ENCODE peak calls at places on chromosomes 12 and 14, in five cellular contexts. One of them, this sample, is unnamed.

GRCh38 chr12:29073631-29074239 is 75.3 kb upstream of the FAR2 start:
- DNase-seq in IMR-90: peak
- DNase-seq in H9: no peak
- DNase-seq in heart left ventricle: no peak
- DNase-seq in HL-60: peak
- DNase-seq in this sample: peak

GRCh38 chr12:125079943-125080645 is 14.9 kb downstream of the AACS start:
- DNase-seq in IMR-90: no peak
- DNase-seq in H9: no peak
- DNase-seq in HL-60: no peak
- DNase-seq in heart left ventricle: no peak
- DNase-seq in this sample: no peak

GRCh38 chr14:105193916-105194782 is 13.0 kb upstream of the NUDT14 start:
- DNase-seq in H9: no peak
- DNase-seq in IMR-90: peak
- DNase-seq in HL-60: no peak
- DNase-seq in heart left ventricle: no peak
- DNase-seq in this sample: no peak

GRCh38 chr12:22900401-22900800 is 275.4 kb downstream of the ETNK1 start:
- DNase-seq in heart left ventricle: no peak
- DNase-seq in IMR-90: no peak
- DNase-seq in HL-60: no peak
- DNase-seq in H9: no peak
- DNase-seq in this sample: no peak

GRCh38 chr12:89256060-89256459 is 96.2 kb downstream of the DUSP6 start:
- DNase-seq in heart left ventricle: no peak
- DNase-seq in HL-60: no peak
- DNase-seq in IMR-90: no peak
- DNase-seq in H9: no peak
- DNase-seq in this sample: no peak

GRCh38 chr12:53232641-53233538 is 881 bp upstream of the RARG start:
- DNase-seq in H9: peak
- DNase-seq in HL-60: no peak
- DNase-seq in heart left ventricle: peak
- DNase-seq in IMR-90: no peak
- DNase-seq in this sample: no peak

GRCh38 chr12:49932746-49933145 is 17.8 kb upstream of the AQP2 start:
- DNase-seq in HL-60: no peak
- DNase-seq in H9: peak
- DNase-seq in IMR-90: peak
- DNase-seq in heart left ventricle: no peak
- DNase-seq in this sample: no peak

GRCh38 chr14:35495278-35495677 is 38.7 kb upstream of the INSM2 start:
- DNase-seq in IMR-90: no peak
- DNase-seq in HL-60: no peak
- DNase-seq in heart left ventricle: no peak
- DNase-seq in H9: no peak
- DNase-seq in this sample: no peak

GRCh38 chr14:105281354-105282097 is 19.3 kb downstream of the BRF1 start:
- DNase-seq in H9: no peak
- DNase-seq in HL-60: no peak
- DNase-seq in IMR-90: peak
- DNase-seq in heart left ventricle: no peak
- DNase-seq in this sample: peak

GRCh38 chr12:107184359-107184980 is 91.1 kb upstream of the CRY1 start:
- DNase-seq in heart left ventricle: no peak
- DNase-seq in H9: no peak
- DNase-seq in IMR-90: no peak
- DNase-seq in HL-60: no peak
- DNase-seq in this sample: no peak

GRCh38 chr12:96354844-96355534 is 45.2 kb downstream of the CDK17 start:
- DNase-seq in H9: no peak
- DNase-seq in HL-60: no peak
- DNase-seq in heart left ventricle: no peak
- DNase-seq in IMR-90: no peak
- DNase-seq in this sample: no peak

GRCh38 chr12:68158427-68158826 is 1.1 kb downstream of the IFNG start:
- DNase-seq in heart left ventricle: no peak
- DNase-seq in H9: no peak
- DNase-seq in IMR-90: no peak
- DNase-seq in HL-60: peak
- DNase-seq in this sample: no peak

GRCh38 chr14:22231022-22231421 is 358.0 kb downstream of the DAD1 start:
- DNase-seq in IMR-90: no peak
- DNase-seq in heart left ventricle: no peak
- DNase-seq in HL-60: no peak
- DNase-seq in H9: no peak
- DNase-seq in this sample: no peak

GRCh38 chr12:53613821-53614220 is 12.4 kb downstream of the ATF7 start:
- DNase-seq in HL-60: no peak
- DNase-seq in IMR-90: peak
- DNase-seq in H9: no peak
- DNase-seq in heart left ventricle: no peak
- DNase-seq in this sample: no peak

GRCh38 chr14:69090187-69090789 is 62.6 kb downstream of the DCAF5 start:
- DNase-seq in IMR-90: peak
- DNase-seq in H9: peak
- DNase-seq in HL-60: no peak
- DNase-seq in heart left ventricle: peak
- DNase-seq in this sample: no peak

GRCh38 chr12:66077542-66077941 is 53.0 kb downstream of the LLPH start:
- DNase-seq in HL-60: no peak
- DNase-seq in IMR-90: no peak
- DNase-seq in heart left ventricle: no peak
- DNase-seq in H9: no peak
- DNase-seq in this sample: no peak

GRCh38 chr12:93741741-93742085 is 64.5 kb downstream of the CRADD start:
- DNase-seq in heart left ventricle: peak
- DNase-seq in H9: peak
- DNase-seq in IMR-90: no peak
- DNase-seq in HL-60: no peak
- DNase-seq in this sample: no peak

GRCh38 chr12:122730215-122731014 is at the start of gene HCAR1:
- DNase-seq in HL-60: no peak
- DNase-seq in H9: no peak
- DNase-seq in heart left ventricle: no peak
- DNase-seq in IMR-90: no peak
- DNase-seq in this sample: no peak

GRCh38 chr14:48584031-48584430 is 908.6 kb upstream of the MDGA2 start:
- DNase-seq in H9: no peak
- DNase-seq in HL-60: no peak
- DNase-seq in IMR-90: peak
- DNase-seq in heart left ventricle: no peak
- DNase-seq in this sample: peak

GRCh38 chr14:67856806-67857205 is 37.2 kb downstream of the RAD51B start:
- DNase-seq in IMR-90: peak
- DNase-seq in H9: no peak
- DNase-seq in HL-60: no peak
- DNase-seq in heart left ventricle: no peak
- DNase-seq in this sample: no peak

DNA sequence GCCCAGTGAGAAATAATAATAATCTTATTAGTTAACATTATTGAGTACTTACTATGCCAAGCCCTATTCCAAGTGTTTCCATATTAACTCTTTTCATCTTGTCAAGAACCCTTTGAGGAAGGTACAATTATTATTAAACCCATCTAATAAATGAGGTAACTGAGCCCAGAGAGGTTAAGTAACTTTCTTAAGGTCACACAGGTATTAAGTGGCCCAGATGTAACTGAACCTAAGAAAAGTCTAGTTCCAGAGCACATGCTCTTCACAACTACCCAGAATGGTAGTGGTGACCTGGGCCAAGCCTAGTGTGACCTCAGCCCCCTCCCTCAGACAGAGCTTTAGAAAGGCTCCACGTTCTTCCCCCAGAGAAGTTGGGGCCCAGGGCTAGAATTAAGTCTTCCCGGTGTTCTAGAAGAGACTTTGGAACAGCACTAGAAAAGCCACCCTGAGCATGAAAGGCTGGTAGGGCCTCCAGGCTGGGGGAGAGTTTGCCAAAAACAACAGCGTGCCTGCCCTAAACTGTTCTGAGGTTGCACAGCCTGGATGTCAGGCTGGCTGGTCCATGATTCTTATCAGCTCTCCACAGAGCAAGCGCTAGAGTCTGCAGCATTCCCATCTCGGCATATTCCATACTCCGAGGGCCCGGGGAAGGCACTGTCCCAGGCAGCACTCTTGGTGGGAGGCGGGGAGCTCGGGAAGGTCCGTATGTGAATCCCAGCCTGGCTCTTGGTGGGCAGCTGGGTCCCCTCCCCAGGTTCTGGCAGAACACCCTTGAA is 41.3 kb upstream of the CTDSP2 start:
- DNase-seq in H9: peak
- DNase-seq in heart left ventricle: peak
- DNase-seq in HL-60: no peak
- DNase-seq in IMR-90: peak
- DNase-seq in this sample: no peak
- H3K27ac ChIP-seq in H9: no peak
- H3K27ac ChIP-seq in heart left ventricle: peak
- H3K27ac ChIP-seq in HL-60: no peak
- H3K27ac ChIP-seq in IMR-90: peak
- H3K27ac ChIP-seq in this sample: peak

DNA sequence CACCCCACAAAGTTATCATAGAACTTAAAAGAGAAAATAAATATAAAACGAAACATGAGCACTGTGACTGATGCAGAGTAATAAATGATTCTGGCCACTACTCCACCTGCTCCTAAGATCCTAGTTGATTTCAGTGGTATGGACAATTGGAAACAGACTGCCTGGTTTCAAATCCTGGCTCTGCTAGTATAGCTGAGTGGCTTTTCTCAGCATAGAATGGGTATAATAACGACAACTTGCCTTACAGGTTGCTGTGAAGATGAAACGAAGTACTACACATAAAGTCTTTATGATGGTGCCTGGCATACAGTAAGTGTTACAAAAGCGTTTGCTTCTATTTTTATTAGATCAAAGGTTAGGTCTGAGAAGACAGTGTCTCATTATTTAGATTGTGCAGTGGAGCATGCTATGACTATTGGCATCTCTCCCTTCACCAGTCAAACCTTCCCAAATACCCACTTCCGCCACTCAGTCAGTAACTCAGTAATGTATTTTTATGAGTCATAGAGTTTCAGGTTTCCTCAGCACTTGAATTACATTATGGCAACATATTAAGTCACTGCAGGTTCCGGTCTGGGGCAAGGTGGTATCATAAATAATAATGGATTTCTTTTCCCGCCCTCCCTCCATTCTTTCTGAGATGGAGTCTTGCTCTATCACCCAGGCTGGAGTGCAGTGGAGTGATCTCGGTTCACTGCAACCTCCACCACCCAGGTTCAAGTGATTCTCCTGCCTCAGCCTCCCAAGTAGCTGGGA is 29.7 kb upstream of the NR2C1 start:
- DNase-seq in H9: no peak
- DNase-seq in HL-60: peak
- DNase-seq in IMR-90: peak
- DNase-seq in heart left ventricle: no peak
- DNase-seq in this sample: peak
- H3K27ac ChIP-seq in H9: no peak
- H3K27ac ChIP-seq in HL-60: no peak
- H3K27ac ChIP-seq in IMR-90: no peak
- H3K27ac ChIP-seq in heart left ventricle: no peak
- H3K27ac ChIP-seq in this sample: no peak

GRCh38 chr12:105659355-105660075 is 329.0 kb downstream of the C12orf75 start:
- DNase-seq in IMR-90: no peak
- DNase-seq in HL-60: no peak
- DNase-seq in heart left ventricle: peak
- DNase-seq in H9: no peak
- DNase-seq in this sample: no peak
- H3K27ac ChIP-seq in IMR-90: no peak
- H3K27ac ChIP-seq in HL-60: no peak
- H3K27ac ChIP-seq in heart left ventricle: peak
- H3K27ac ChIP-seq in H9: no peak
- H3K27ac ChIP-seq in this sample: no peak

DNA sequence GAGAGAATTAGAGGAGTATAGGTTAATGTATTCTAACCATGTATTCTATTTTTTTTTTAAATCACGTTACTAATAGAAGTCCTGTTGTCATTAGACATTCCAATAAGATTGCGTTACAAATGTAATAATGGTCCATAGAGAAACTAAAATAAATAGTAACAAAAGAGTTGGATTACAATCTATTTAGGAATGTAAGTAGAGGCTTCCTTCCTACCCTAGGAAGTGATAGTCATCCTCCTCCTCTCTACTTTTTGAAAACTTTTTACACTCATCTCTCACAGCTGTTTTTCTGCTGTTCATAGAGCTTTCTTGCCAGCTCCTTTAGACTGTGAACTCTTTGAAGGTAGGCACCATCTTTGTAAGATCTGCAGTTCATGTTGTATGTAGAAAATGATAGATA is 23.6 kb downstream of the TRHDE start:
- DNase-seq in HL-60: no peak
- DNase-seq in H9: no peak
- DNase-seq in heart left ventricle: no peak
- DNase-seq in IMR-90: peak
- DNase-seq in this sample: no peak
- H3K27ac ChIP-seq in HL-60: no peak
- H3K27ac ChIP-seq in H9: no peak
- H3K27ac ChIP-seq in heart left ventricle: no peak
- H3K27ac ChIP-seq in IMR-90: peak
- H3K27ac ChIP-seq in this sample: peak

DNA sequence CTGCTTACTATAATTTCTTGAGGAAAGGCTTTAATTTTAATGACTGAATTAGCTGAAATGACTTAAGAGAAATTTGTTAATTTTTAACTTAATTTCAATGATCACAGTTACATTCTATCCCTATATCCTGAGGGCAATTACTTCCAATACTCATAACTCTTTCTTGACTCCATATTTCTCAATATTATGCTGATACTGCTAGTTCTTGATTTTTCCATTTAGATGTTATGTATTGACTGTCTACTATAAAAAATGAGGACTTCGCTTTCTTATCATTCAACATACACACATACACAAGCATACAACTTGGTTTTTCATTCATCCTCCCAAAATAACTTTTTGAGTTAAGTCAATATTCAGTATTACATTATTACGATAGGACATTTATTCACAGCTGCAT is 176.2 kb downstream of the PHLDA1 start:
- DNase-seq in HL-60: no peak
- DNase-seq in IMR-90: no peak
- DNase-seq in heart left ventricle: no peak
- DNase-seq in H9: no peak
- DNase-seq in this sample: no peak
- H3K27ac ChIP-seq in HL-60: no peak
- H3K27ac ChIP-seq in IMR-90: no peak
- H3K27ac ChIP-seq in heart left ventricle: no peak
- H3K27ac ChIP-seq in H9: no peak
- H3K27ac ChIP-seq in this sample: no peak

DNA sequence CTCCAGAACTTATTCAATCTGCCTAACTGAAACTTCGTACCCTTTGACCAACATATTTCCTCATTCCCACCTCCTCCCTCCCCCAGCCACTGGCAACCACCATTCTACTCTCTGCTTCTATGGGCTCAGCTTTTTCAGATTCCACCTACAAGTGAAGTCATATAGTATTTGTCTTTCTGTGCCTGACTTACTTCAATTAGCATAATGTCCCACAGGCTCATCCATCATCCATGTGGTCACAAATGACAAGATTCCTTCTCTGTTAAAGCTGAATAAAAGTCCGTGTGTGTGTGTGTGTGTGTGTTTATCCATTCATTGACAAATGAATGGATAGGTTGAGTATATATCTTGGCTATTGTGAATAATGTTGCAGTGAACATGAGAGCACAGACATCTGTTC is 1.3 kb upstream of the C14orf39 start:
- DNase-seq in H9: no peak
- DNase-seq in heart left ventricle: no peak
- DNase-seq in IMR-90: no peak
- DNase-seq in HL-60: no peak
- DNase-seq in this sample: no peak
- H3K27ac ChIP-seq in H9: no peak
- H3K27ac ChIP-seq in heart left ventricle: no peak
- H3K27ac ChIP-seq in IMR-90: no peak
- H3K27ac ChIP-seq in HL-60: no peak
- H3K27ac ChIP-seq in this sample: no peak

GRCh38 chr12:18257251-18257650 is 4.1 kb upstream of the PIK3C2G start:
- DNase-seq in HL-60: no peak
- DNase-seq in heart left ventricle: no peak
- DNase-seq in IMR-90: no peak
- DNase-seq in H9: no peak
- DNase-seq in this sample: no peak
- H3K27ac ChIP-seq in HL-60: no peak
- H3K27ac ChIP-seq in heart left ventricle: no peak
- H3K27ac ChIP-seq in IMR-90: no peak
- H3K27ac ChIP-seq in H9: no peak
- H3K27ac ChIP-seq in this sample: no peak